ENCODE peak calls at places on chromosomes 7 and 10, in seven cellular contexts. G is EL, A is neural progenitor cell, Z is amniotic stem cell, P is NCI-H1092, L is brain microvascular endothelial cell, I is HEK293T. V is an unnamed sample.

GRCh38 chr7:58086871-58087535 is 637.0 kb downstream of the ZNF716 start:
- DNase-seq in I (no peak), L (no peak), P (no peak), G (no peak), A (no peak), Z (no peak), V (no peak)

GRCh38 chr7:32774411-32774970 is 117.1 kb downstream of the KBTBD2 start:
- DNase-seq in Z (no peak), L (no peak), P (no peak), G (no peak), I (no peak), A (no peak), V (no peak)

GRCh38 chr10:119353438-119353837 is 146.1 kb downstream of the GRK5 start:
- DNase-seq in I (no peak), L (no peak), P (no peak), G (no peak), A (no peak), Z (no peak), V (no peak)

GRCh38 chr10:4013651-4014085 is 228.7 kb upstream of the KLF6 start:
- DNase-seq in L (no peak), A (no peak), Z (no peak), P (peak), G (no peak), I (no peak), V (no peak)

GRCh38 chr7:91034459-91035368 is 229.5 kb upstream of the FZD1 start:
- DNase-seq in Z (no peak), I (peak), A (peak), G (peak), L (peak), P (peak), V (peak)

GRCh38 chr10:70931168-70931805 is 42.9 kb upstream of the PCBD1 start:
- DNase-seq in L (peak), I (no peak), G (peak), Z (no peak), P (no peak), A (no peak), V (no peak)

GRCh38 chr10:50260791-50261281 is 9.5 kb upstream of the ASAH2 start:
- DNase-seq in L (no peak), G (no peak), A (no peak), Z (no peak), P (no peak), I (no peak), V (no peak)

GRCh38 chr10:116849271-116850057 is at the start of gene ENO4:
- DNase-seq in I (peak), G (peak), P (peak), L (peak), Z (peak), A (peak), V (peak)

GRCh38 chr7:70405241-70405640 is 726.7 kb upstream of the GALNT17 start:
- DNase-seq in G (no peak), L (no peak), P (no peak), Z (no peak), A (no peak), I (no peak), V (no peak)